ENCODE peak calls at places on chromosomes 1 and 21, in five cellular contexts. One of them, this sample, is unnamed.

GRCh38 chr1:4306559-4307467 is 347.6 kb upstream of the AJAP1 start:
- DNase-seq in IMR-90: no peak
- DNase-seq in mesendoderm: no peak
- DNase-seq in H1: no peak
- DNase-seq in H9: peak; percentile 15
- DNase-seq in this sample: no peak

GRCh38 chr1:186424539-186424938 is 36.4 kb downstream of the PDC start:
- DNase-seq in IMR-90: no peak
- DNase-seq in mesendoderm: no peak
- DNase-seq in H1: no peak
- DNase-seq in H9: no peak
- DNase-seq in this sample: peak; percentile 29

GRCh38 chr1:108831225-108831624 is 25.7 kb downstream of the AKNAD1 start:
- DNase-seq in IMR-90: peak; percentile 89
- DNase-seq in mesendoderm: no peak
- DNase-seq in H1: no peak
- DNase-seq in H9: no peak
- DNase-seq in this sample: peak; percentile 93

GRCh38 chr1:12594966-12595838 is 22.8 kb downstream of the DHRS3 start:
- DNase-seq in IMR-90: peak; percentile 59
- DNase-seq in mesendoderm: peak; percentile 65
- DNase-seq in H1: peak; percentile 82
- DNase-seq in H9: peak; percentile 96
- DNase-seq in this sample: peak; percentile 52

GRCh38 chr1:171142451-171143121 is 42.5 kb upstream of the FMO2 start:
- DNase-seq in IMR-90: peak; percentile 52
- DNase-seq in mesendoderm: no peak
- DNase-seq in H1: no peak
- DNase-seq in H9: no peak
- DNase-seq in this sample: peak; percentile 49

GRCh38 chr21:37742115-37742514 is 174.1 kb downstream of the KCNJ6 start:
- DNase-seq in IMR-90: no peak
- DNase-seq in mesendoderm: no peak
- DNase-seq in H1: no peak
- DNase-seq in H9: no peak
- DNase-seq in this sample: no peak

GRCh38 chr21:44300262-44300959 is 558 bp downstream of the PFKL start:
- DNase-seq in IMR-90: peak; percentile 19
- DNase-seq in mesendoderm: peak; percentile 42
- DNase-seq in H1: peak; percentile 77
- DNase-seq in H9: no peak
- DNase-seq in this sample: peak; percentile 63

GRCh38 chr1:38614861-38615260 is 244.7 kb downstream of the RRAGC start:
- DNase-seq in IMR-90: no peak
- DNase-seq in mesendoderm: peak; percentile 30
- DNase-seq in H1: no peak
- DNase-seq in H9: no peak
- DNase-seq in this sample: no peak

GRCh38 chr1:184854456-184855180 is 100.0 kb upstream of the EDEM3 start:
- DNase-seq in IMR-90: peak; percentile 76
- DNase-seq in mesendoderm: no peak
- DNase-seq in H1: no peak
- DNase-seq in H9: no peak
- DNase-seq in this sample: peak; percentile 68

GRCh38 chr1:35894183-35894582 is 11.2 kb downstream of the AGO1 start:
- DNase-seq in IMR-90: peak; percentile 52
- DNase-seq in mesendoderm: peak; percentile 63
- DNase-seq in H1: no peak
- DNase-seq in H9: no peak
- DNase-seq in this sample: peak; percentile 41

GRCh38 chr1:207963429-207964194 is 52.7 kb upstream of the CD34 start:
- DNase-seq in IMR-90: peak; percentile 75
- DNase-seq in mesendoderm: peak; percentile 89
- DNase-seq in H1: peak; percentile 94
- DNase-seq in H9: peak; percentile 85
- DNase-seq in this sample: peak; percentile 78

GRCh38 chr1:116581323-116581885 is 10.6 kb upstream of the CD58 start:
- DNase-seq in IMR-90: no peak
- DNase-seq in mesendoderm: no peak
- DNase-seq in H1: no peak
- DNase-seq in H9: no peak
- DNase-seq in this sample: no peak

GRCh38 chr1:9689971-9690381 is 38.4 kb downstream of the PIK3CD start:
- DNase-seq in IMR-90: no peak
- DNase-seq in mesendoderm: peak; percentile 52
- DNase-seq in H1: peak; percentile 72
- DNase-seq in H9: peak; percentile 62
- DNase-seq in this sample: peak; percentile 48

GRCh38 chr1:31792116-31792515 is 23.7 kb downstream of the SPOCD1 start:
- DNase-seq in IMR-90: no peak
- DNase-seq in mesendoderm: no peak
- DNase-seq in H1: no peak
- DNase-seq in H9: peak; percentile 26
- DNase-seq in this sample: no peak

GRCh38 chr1:231194843-231195516 is 33.1 kb downstream of the TRIM67 start:
- DNase-seq in IMR-90: no peak
- DNase-seq in mesendoderm: peak; percentile 27
- DNase-seq in H1: no peak
- DNase-seq in H9: no peak
- DNase-seq in this sample: no peak

GRCh38 chr1:232951605-232952004 is 1.2 kb downstream of the NTPCR start:
- DNase-seq in IMR-90: no peak
- DNase-seq in mesendoderm: no peak
- DNase-seq in H1: no peak
- DNase-seq in H9: no peak
- DNase-seq in this sample: no peak

GRCh38 chr1:189782280-189782679 is 695.4 kb downstream of the BRINP3 start:
- DNase-seq in IMR-90: no peak
- DNase-seq in mesendoderm: no peak
- DNase-seq in H1: no peak
- DNase-seq in H9: no peak
- DNase-seq in this sample: no peak

GRCh38 chr1:169129109-169129789 is 22.8 kb downstream of the ATP1B1 start:
- DNase-seq in IMR-90: no peak
- DNase-seq in mesendoderm: no peak
- DNase-seq in H1: no peak
- DNase-seq in H9: no peak
- DNase-seq in this sample: no peak

GRCh38 chr1:204108312-204109141 is 35.6 kb downstream of the SOX13 start:
- DNase-seq in IMR-90: no peak
- DNase-seq in mesendoderm: peak; percentile 42
- DNase-seq in H1: peak; percentile 86
- DNase-seq in H9: peak; percentile 79
- DNase-seq in this sample: no peak

GRCh38 chr1:231584117-231584516 is 42.5 kb upstream of the DISC1 start:
- DNase-seq in IMR-90: peak; percentile 82
- DNase-seq in mesendoderm: no peak
- DNase-seq in H1: no peak
- DNase-seq in H9: no peak
- DNase-seq in this sample: peak; percentile 67

GRCh38 chr1:30472009-30472408 is 251.4 kb downstream of the MATN1 start:
- DNase-seq in IMR-90: no peak
- DNase-seq in mesendoderm: no peak
- DNase-seq in H1: no peak
- DNase-seq in H9: no peak
- DNase-seq in this sample: no peak

GRCh38 chr1:220809187-220809550 is 22.5 kb downstream of the MTARC1 start:
- DNase-seq in IMR-90: no peak
- DNase-seq in mesendoderm: no peak
- DNase-seq in H1: no peak
- DNase-seq in H9: no peak
- DNase-seq in this sample: peak; percentile 72

DNA sequence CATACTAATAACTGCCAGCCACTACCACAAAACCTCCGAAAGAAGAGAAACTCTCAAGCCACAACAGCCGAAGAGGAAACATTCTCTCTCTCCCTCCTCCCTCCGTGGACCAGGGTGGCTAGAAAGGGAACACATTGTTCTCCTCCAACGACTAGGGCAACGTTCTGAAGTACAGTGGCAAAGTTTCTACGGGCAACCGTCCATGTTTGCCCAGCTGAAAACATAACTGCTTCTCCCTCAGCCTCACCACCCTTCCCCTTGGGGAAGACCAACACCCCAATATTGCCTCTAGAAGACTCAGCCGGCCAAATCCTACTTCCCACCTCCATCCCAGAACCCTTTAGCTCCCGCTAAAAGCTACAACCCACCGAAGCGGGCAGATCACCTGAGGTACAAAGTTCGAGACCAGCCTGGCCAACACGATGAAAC is 2.0 kb downstream of the GLUL start:
- DNase-seq in IMR-90: no peak
- DNase-seq in mesendoderm: no peak
- DNase-seq in H1: no peak
- DNase-seq in H9: no peak
- DNase-seq in this sample: peak; percentile 16
- H3K4ac ChIP-seq in IMR-90: peak overlapping the region; percentile 33
- H3K4ac ChIP-seq in mesendoderm: no peak overlapping the region
- H3K4ac ChIP-seq in H1: no peak overlapping the region
- H3K4ac ChIP-seq in H9: no peak overlapping the region
- H3K4ac ChIP-seq in this sample: peak overlapping the region; percentile 5

GRCh38 chr1:162144268-162144667 is 74.8 kb downstream of the NOS1AP start:
- DNase-seq in IMR-90: no peak
- DNase-seq in mesendoderm: no peak
- DNase-seq in H1: no peak
- DNase-seq in H9: no peak
- DNase-seq in this sample: no peak

GRCh38 chr1:162145280-162145965 is 75.9 kb downstream of the NOS1AP start:
- DNase-seq in IMR-90: no peak
- DNase-seq in mesendoderm: peak; percentile 83
- DNase-seq in H1: no peak
- DNase-seq in H9: no peak
- DNase-seq in this sample: peak; percentile 36

GRCh38 chr1:162144853-162145252 is 75.4 kb downstream of the NOS1AP start:
- DNase-seq in IMR-90: no peak
- DNase-seq in mesendoderm: peak; percentile 94
- DNase-seq in H1: no peak
- DNase-seq in H9: peak; percentile 57
- DNase-seq in this sample: no peak

GRCh38 chr1:162147760-162148159 is 78.3 kb downstream of the NOS1AP start:
- DNase-seq in IMR-90: no peak
- DNase-seq in mesendoderm: peak; percentile 92
- DNase-seq in H1: no peak
- DNase-seq in H9: peak; percentile 74
- DNase-seq in this sample: no peak

DNA sequence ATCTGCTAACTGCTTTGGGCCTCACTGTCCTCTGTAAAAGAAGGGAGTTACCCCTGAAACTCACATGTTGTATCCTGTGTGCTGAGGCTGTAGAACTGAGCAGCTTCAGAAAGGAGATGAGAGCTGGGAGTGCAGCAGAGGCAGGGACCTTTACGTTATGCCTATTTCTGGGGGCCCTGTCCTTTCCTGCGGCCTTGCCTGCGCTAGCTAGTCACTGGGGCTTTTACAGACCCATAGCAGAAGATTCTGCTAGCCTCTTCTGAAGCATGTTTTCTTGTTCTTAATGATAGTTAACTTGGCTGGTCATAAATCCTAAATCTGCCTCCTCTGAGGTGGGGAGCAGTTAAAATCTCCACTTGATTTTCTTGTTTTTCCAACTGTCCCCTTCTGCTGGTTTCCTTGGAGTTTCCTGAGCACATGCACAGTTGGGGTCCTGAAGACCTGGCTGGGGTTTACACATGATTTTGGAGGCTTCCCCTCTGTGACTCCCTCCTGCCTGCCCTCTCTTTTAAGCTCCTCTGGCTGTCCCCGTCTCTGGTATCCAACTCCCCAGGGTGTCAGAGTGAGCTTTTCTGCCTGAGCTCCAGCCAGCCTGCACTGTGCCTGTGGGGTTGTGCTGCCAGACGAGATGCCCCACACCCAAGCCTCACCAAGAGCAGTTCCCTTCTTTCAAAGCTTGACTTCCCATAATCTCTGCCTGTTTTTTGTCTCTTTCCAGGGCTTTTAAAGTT is 76.6 kb downstream of the NOS1AP start:
- DNase-seq in IMR-90: no peak
- DNase-seq in mesendoderm: peak; percentile 51
- DNase-seq in H1: no peak
- DNase-seq in H9: no peak
- DNase-seq in this sample: no peak
- H3K4ac ChIP-seq in IMR-90: no peak overlapping the region
- H3K4ac ChIP-seq in mesendoderm: peak overlapping the region; percentile 100
- H3K4ac ChIP-seq in H1: no peak overlapping the region
- H3K4ac ChIP-seq in H9: no peak overlapping the region
- H3K4ac ChIP-seq in this sample: peak overlapping the region; percentile 12

DNA sequence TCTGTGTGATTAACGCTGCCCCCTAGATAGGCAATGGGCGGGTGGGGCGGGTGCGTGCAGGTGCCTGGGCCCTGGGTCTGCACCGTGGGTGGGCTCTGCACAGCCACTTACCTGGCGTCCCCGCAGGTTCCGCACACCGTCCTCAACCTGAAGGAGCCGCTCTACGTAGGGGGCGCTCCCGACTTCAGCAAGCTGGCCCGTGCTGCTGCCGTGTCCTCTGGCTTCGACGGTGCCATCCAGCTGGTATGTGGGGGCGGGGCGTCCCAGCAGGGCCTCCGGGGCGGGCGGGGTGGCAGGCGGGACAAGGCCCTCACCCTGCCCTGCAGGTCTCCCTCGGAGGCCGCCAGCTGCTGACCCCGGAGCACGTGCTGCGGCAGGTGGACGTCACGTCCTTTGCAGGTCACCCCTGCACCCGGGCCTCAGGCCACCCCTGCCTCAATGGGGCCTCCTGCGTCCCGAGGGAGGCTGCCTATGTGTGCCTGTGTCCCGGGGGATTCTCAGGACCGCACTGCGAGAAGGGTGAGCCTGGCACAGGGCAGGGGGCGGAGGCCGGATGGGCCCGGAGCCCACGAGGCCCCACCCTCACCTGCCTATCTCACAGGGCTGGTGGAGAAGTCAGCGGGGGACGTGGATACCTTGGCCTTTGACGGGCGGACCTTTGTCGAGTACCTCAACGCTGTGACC is 22.8 kb downstream of the RNF223 start:
- DNase-seq in IMR-90: no peak
- DNase-seq in mesendoderm: no peak
- DNase-seq in H1: no peak
- DNase-seq in H9: peak; percentile 62
- DNase-seq in this sample: no peak
- H3K4ac ChIP-seq in IMR-90: no peak overlapping the region
- H3K4ac ChIP-seq in mesendoderm: no peak overlapping the region
- H3K4ac ChIP-seq in H1: no peak overlapping the region
- H3K4ac ChIP-seq in H9: no peak overlapping the region
- H3K4ac ChIP-seq in this sample: no peak overlapping the region

GRCh38 chr1:60145746-60146145 is 72.2 kb upstream of the C1orf87 start:
- DNase-seq in IMR-90: no peak
- DNase-seq in mesendoderm: no peak
- DNase-seq in H1: no peak
- DNase-seq in H9: no peak
- DNase-seq in this sample: no peak

GRCh38 chr1:60149254-60149653 is 75.7 kb upstream of the C1orf87 start:
- DNase-seq in IMR-90: no peak
- DNase-seq in mesendoderm: no peak
- DNase-seq in H1: no peak
- DNase-seq in H9: no peak
- DNase-seq in this sample: no peak

GRCh38 chr1:60151311-60151710 is 77.7 kb upstream of the C1orf87 start:
- DNase-seq in IMR-90: no peak
- DNase-seq in mesendoderm: no peak
- DNase-seq in H1: no peak
- DNase-seq in H9: no peak
- DNase-seq in this sample: no peak

GRCh38 chr1:60146884-60147283 is 73.3 kb upstream of the C1orf87 start:
- DNase-seq in IMR-90: no peak
- DNase-seq in mesendoderm: no peak
- DNase-seq in H1: no peak
- DNase-seq in H9: no peak
- DNase-seq in this sample: no peak
- H3K4ac ChIP-seq in IMR-90: no peak overlapping the region
- H3K4ac ChIP-seq in mesendoderm: no peak overlapping the region
- H3K4ac ChIP-seq in H1: no peak overlapping the region
- H3K4ac ChIP-seq in H9: no peak overlapping the region
- H3K4ac ChIP-seq in this sample: no peak overlapping the region

This sample was measured in mesenchymal stem cell.